ENCODE peak calls at places on chromosome 11, in five cellular contexts. R is CD8-positive, alpha-beta T cell; L is stimulated activated naive CD4-positive, alpha-beta T cell; Q is activated naive CD4-positive, alpha-beta T cell; Y is HEK293T. V is an unnamed sample.

GRCh38 chr11:19679952-19680823 is 32.4 kb upstream of the NAV2 start:
- DNase-seq in R (no peak), L (no peak), Q (no peak), Y (peak), V (peak)

GRCh38 chr11:10930224-10930960 is 72.5 kb upstream of the ZBED5 start:
- DNase-seq in R (no peak), L (no peak), Q (no peak), Y (no peak), V (no peak)

GRCh38 chr11:34380696-34381095 is 22.9 kb upstream of the ABTB2 start:
- DNase-seq in R (no peak), L (no peak), Q (no peak), Y (no peak), V (no peak)

GRCh38 chr11:121460941-121461514 is 8.3 kb upstream of the SORL1-AS1 start:
- DNase-seq in R (no peak), L (no peak), Q (no peak), Y (no peak), V (no peak)

GRCh38 chr11:76587810-76588454 is 82.6 kb downstream of the LRRC32 start:
- DNase-seq in R (no peak), L (no peak), Q (no peak), Y (no peak), V (no peak)

GRCh38 chr11:113881856-113882255 is 6.5 kb upstream of the USP28 start:
- DNase-seq in R (no peak), L (no peak), Q (no peak), Y (no peak), V (no peak)

GRCh38 chr11:83044958-83045712 is 26.6 kb downstream of the RAB30 start:
- DNase-seq in R (no peak), L (no peak), Q (no peak), Y (no peak), V (no peak)

GRCh38 chr11:107468596-107468995 is 11.0 kb upstream of the CWF19L2 start:
- DNase-seq in R (no peak), L (no peak), Q (no peak), Y (no peak), V (no peak)

GRCh38 chr11:35484435-35484834 is 41.0 kb downstream of the PAMR1 start:
- DNase-seq in R (no peak), L (no peak), Q (no peak), Y (no peak), V (no peak)

GRCh38 chr11:105489431-105489830 is 120.4 kb upstream of the GRIA4 start:
- DNase-seq in R (no peak), L (no peak), Q (no peak), Y (no peak), V (no peak)

GRCh38 chr11:123505546-123506299 is 75.7 kb downstream of the GRAMD1B start:
- DNase-seq in R (no peak), L (no peak), Q (no peak), Y (no peak), V (no peak)

GRCh38 chr11:128687321-128687720 is 6.6 kb upstream of the FLI1 start:
- DNase-seq in R (no peak), L (no peak), Q (no peak), Y (no peak), V (no peak)

GRCh38 chr11:123406441-123407123 is 23.5 kb upstream of the GRAMD1B start:
- DNase-seq in R (no peak), L (no peak), Q (no peak), Y (no peak), V (no peak)

GRCh38 chr11:10379022-10379421 is 74.1 kb downstream of the ADM start:
- DNase-seq in R (no peak), L (no peak), Q (no peak), Y (no peak), V (no peak)

GRCh38 chr11:126082251-126083109 is 19.8 kb upstream of the CDON start:
- DNase-seq in R (no peak), L (no peak), Q (no peak), Y (no peak), V (no peak)

GRCh38 chr11:83782329-83782728 is 496.2 kb upstream of the CCDC90B start:
- DNase-seq in R (no peak), L (no peak), Q (no peak), Y (no peak), V (no peak)

GRCh38 chr11:65867284-65868071 is 5.1 kb downstream of the EFEMP2 start:
- DNase-seq in R (no peak), L (no peak), Q (no peak), Y (no peak), V (no peak)

GRCh38 chr11:87260811-87261210 is 223.1 kb downstream of the TMEM135 start:
- DNase-seq in R (no peak), L (no peak), Q (no peak), Y (no peak), V (no peak)

GRCh38 chr11:119726585-119727522 is 2.1 kb downstream of the NECTIN1 start:
- DNase-seq in R (no peak), L (no peak), Q (no peak), Y (no peak), V (no peak)

GRCh38 chr11:104700609-104701008 is 197.7 kb downstream of the CASP12 start:
- DNase-seq in R (no peak), L (no peak), Q (no peak), Y (no peak), V (no peak)

GRCh38 chr11:134110252-134110651 is 41.4 kb downstream of the JAM3 start:
- DNase-seq in R (no peak), L (no peak), Q (no peak), Y (no peak), V (no peak)

GRCh38 chr11:134278356-134278755 is 2.2 kb downstream of the GLB1L3 start:
- DNase-seq in R (peak), L (no peak), Q (no peak), Y (no peak), V (no peak)

GRCh38 chr11:63020671-63021255 is 5.1 kb upstream of the SLC22A8 start:
- DNase-seq in R (no peak), L (no peak), Q (peak), Y (peak), V (no peak)

GRCh38 chr11:45152740-45153595 is 6.5 kb downstream of the PRDM11 start:
- DNase-seq in R (peak), L (no peak), Q (no peak), Y (no peak), V (no peak)

GRCh38 chr11:77346906-77347603 is 45.6 kb upstream of the GDPD4 start:
- DNase-seq in R (no peak), L (no peak), Q (no peak), Y (no peak), V (no peak)

GRCh38 chr11:124725719-124726105 is 14.0 kb upstream of the NRGN start:
- DNase-seq in R (no peak), L (no peak), Q (no peak), Y (no peak), V (no peak)

GRCh38 chr11:72224587-72225410 is at the start of gene INPPL1:
- DNase-seq in R (peak), L (peak), Q (no peak), Y (peak), V (no peak)

GRCh38 chr11:46674463-46675287 is 25.7 kb downstream of the ARHGAP1 start:
- DNase-seq in R (peak), L (no peak), Q (no peak), Y (peak), V (no peak)